ENCODE peak calls at places on chromosomes 4 and X, in four cellular contexts. X is cardiac muscle cell, O is heart left ventricle, P is brain microvascular endothelial cell. T is an unnamed sample.

GRCh38 chrX:121642415-121642814 is 595.0 kb downstream of the GLUD2 start:
- DNase-seq in P (no peak), X (peak), O (no peak), T (no peak)

GRCh38 chr4:139184129-139184528 is 7.1 kb upstream of the ELF2 start:
- DNase-seq in P (no peak), X (peak), O (no peak), T (no peak)

GRCh38 chr4:176187610-176188009 is 7.8 kb downstream of the SPATA4 start:
- DNase-seq in X (no peak), P (no peak), O (no peak), T (no peak)

GRCh38 chrX:50889582-50889981 is 21.0 kb upstream of the BMP15 start:
- DNase-seq in X (no peak), O (no peak), P (no peak), T (no peak)

GRCh38 chrX:139290310-139290709 is 240.2 kb upstream of the F9 start:
- DNase-seq in X (no peak), O (no peak), P (no peak), T (no peak)

GRCh38 chr4:140300271-140300970 is 73.0 kb upstream of the SCOC start:
- DNase-seq in X (peak), O (no peak), P (peak), T (no peak)

GRCh38 chr4:40845136-40845910 is 95.6 kb downstream of the NSUN7 start:
- DNase-seq in P (no peak), X (no peak), O (no peak), T (no peak)

GRCh38 chr4:141127884-141128283 is 5.4 kb downstream of the RNF150 start:
- DNase-seq in O (no peak), P (no peak), X (no peak), T (no peak)

GRCh38 chrX:48813605-48814004 is 11.7 kb downstream of the HDAC6 start:
- DNase-seq in X (no peak), P (no peak), O (no peak), T (no peak)

DNA sequence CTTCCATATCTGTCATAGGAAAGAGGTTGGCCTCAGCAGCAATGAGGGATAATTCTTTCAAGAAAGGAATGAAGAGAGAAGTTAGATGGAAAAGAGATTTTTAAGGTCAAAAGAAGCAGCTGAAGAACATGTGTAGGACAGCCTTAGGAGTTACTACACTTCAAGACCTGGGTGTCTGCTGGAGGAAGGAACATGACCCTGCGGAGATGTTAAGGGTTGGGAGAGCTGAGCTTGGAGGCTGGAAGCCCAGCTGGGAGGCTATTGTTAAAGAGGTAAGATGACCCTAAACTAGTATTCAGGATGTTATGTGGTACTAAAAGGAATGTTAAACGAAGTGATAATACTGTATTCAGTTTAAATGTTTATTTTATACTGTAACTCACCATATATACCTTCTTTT is 15.0 kb downstream of the HADH start:
- DNase-seq in P (no peak), O (no peak), X (no peak), T (no peak)
- H3K4me3 ChIP-seq in P (no peak), O (no peak), X (no peak), T (no peak)

GRCh38 chr4:184349283-184350039 is 124.9 kb downstream of the IRF2 start:
- DNase-seq in X (no peak), P (no peak), O (peak), T (no peak)
- H3K4me3 ChIP-seq in X (no peak), P (no peak), O (no peak), T (no peak)

GRCh38 chr4:183987529-183987946 is 82.4 kb downstream of the STOX2 start:
- DNase-seq in P (peak), X (peak), O (peak), T (no peak)
- H3K4me3 ChIP-seq in P (peak), X (no peak), O (peak), T (no peak)

DNA sequence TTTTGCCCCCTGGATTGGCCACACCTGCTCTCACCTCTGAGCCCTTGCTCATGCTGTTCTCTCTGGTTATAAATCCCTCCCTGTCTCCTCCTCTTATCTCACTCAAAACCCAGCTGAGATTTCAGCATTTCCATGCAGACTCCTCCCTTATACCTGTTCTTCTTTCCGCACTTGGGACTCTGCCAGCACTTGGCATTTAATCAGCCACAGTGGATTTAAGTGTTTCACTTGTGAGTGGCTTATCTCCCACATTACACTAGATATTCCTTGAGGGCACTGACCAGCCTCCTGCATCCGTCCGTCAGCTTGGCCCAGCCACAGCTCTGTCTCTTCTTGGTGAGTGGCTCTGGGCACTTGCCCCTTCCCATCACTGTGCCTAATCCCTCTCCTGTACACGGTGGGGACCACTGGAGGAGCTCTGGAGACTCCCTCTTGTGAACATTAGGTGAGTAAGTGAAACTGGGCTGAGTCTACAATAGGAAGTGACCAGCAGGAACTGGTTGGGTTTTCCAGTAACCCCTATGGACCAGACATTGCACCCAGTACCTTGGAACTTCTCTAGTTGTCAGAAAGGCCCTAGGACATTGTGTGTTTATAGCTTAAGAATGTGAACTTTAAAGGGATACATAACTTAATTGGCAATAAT is 19.9 kb downstream of the FGFBP1 start:
- DNase-seq in P (no peak), O (no peak), X (no peak), T (no peak)
- H3K4me3 ChIP-seq in P (no peak), O (no peak), X (no peak), T (no peak)

T was measured in Jurkat, Clone E6-1.